ENCODE peak calls at places on chromosomes 3 and 15, in five cellular contexts. One of them, this sample, is unnamed.

GRCh38 chr3:188796122-188796631 is 375.6 kb upstream of the TPRG1 start:
- DNase-seq in A549: no peak
- DNase-seq in SK-N-SH: no peak
- DNase-seq in GM12878: no peak
- DNase-seq in HepG2: no peak
- DNase-seq in this sample: peak

GRCh38 chr3:29408676-29409075 is 127.8 kb downstream of the RBMS3 start:
- DNase-seq in A549: no peak
- DNase-seq in SK-N-SH: no peak
- DNase-seq in GM12878: no peak
- DNase-seq in HepG2: no peak
- DNase-seq in this sample: no peak

GRCh38 chr15:27087651-27088583 is 116.9 kb downstream of the GABRG3 start:
- DNase-seq in A549: no peak
- DNase-seq in SK-N-SH: no peak
- DNase-seq in GM12878: no peak
- DNase-seq in HepG2: no peak
- DNase-seq in this sample: no peak

GRCh38 chr3:141894524-141895176 is 18.2 kb downstream of the ATP1B3 start:
- DNase-seq in A549: peak
- DNase-seq in SK-N-SH: no peak
- DNase-seq in GM12878: no peak
- DNase-seq in HepG2: peak
- DNase-seq in this sample: peak

GRCh38 chr15:39462691-39463090 is 118.2 kb upstream of the THBS1 start:
- DNase-seq in A549: no peak
- DNase-seq in SK-N-SH: no peak
- DNase-seq in GM12878: no peak
- DNase-seq in HepG2: no peak
- DNase-seq in this sample: peak

GRCh38 chr3:17025594-17026139 is 140.9 kb downstream of the PLCL2 start:
- DNase-seq in A549: no peak
- DNase-seq in SK-N-SH: no peak
- DNase-seq in GM12878: no peak
- DNase-seq in HepG2: no peak
- DNase-seq in this sample: no peak

GRCh38 chr15:44536298-44536961 is 517 bp upstream of the EIF3J start:
- DNase-seq in A549: no peak
- DNase-seq in SK-N-SH: peak
- DNase-seq in GM12878: no peak
- DNase-seq in HepG2: peak
- DNase-seq in this sample: peak

GRCh38 chr3:64351713-64352595 is 126.7 kb upstream of the PRICKLE2 start:
- DNase-seq in A549: peak
- DNase-seq in SK-N-SH: no peak
- DNase-seq in GM12878: no peak
- DNase-seq in HepG2: no peak
- DNase-seq in this sample: peak

GRCh38 chr3:88957751-88958452 is 149.5 kb upstream of the EPHA3 start:
- DNase-seq in A549: no peak
- DNase-seq in SK-N-SH: no peak
- DNase-seq in GM12878: no peak
- DNase-seq in HepG2: no peak
- DNase-seq in this sample: peak

GRCh38 chr15:31489801-31490646 is 163.4 kb downstream of the KLF13 start:
- DNase-seq in A549: peak
- DNase-seq in SK-N-SH: peak
- DNase-seq in GM12878: no peak
- DNase-seq in HepG2: peak
- DNase-seq in this sample: peak

GRCh38 chr15:40845511-40846284 is 1.9 kb downstream of the SPINT1 start:
- DNase-seq in A549: no peak
- DNase-seq in SK-N-SH: no peak
- DNase-seq in GM12878: no peak
- DNase-seq in HepG2: peak
- DNase-seq in this sample: no peak

GRCh38 chr3:132593241-132593949 is 3.7 kb upstream of the ACKR4 start:
- DNase-seq in A549: no peak
- DNase-seq in SK-N-SH: no peak
- DNase-seq in GM12878: no peak
- DNase-seq in HepG2: no peak
- DNase-seq in this sample: peak

GRCh38 chr3:12886106-12886679 is 44.8 kb upstream of the RPL32 start:
- DNase-seq in A549: no peak
- DNase-seq in SK-N-SH: no peak
- DNase-seq in GM12878: no peak
- DNase-seq in HepG2: no peak
- DNase-seq in this sample: no peak

GRCh38 chr15:66195621-66196230 is 57.8 kb downstream of the MEGF11 start:
- DNase-seq in A549: no peak
- DNase-seq in SK-N-SH: no peak
- DNase-seq in GM12878: no peak
- DNase-seq in HepG2: no peak
- DNase-seq in this sample: no peak

GRCh38 chr15:41691471-41691870 is 31.3 kb downstream of the MGA start:
- DNase-seq in A549: no peak
- DNase-seq in SK-N-SH: no peak
- DNase-seq in GM12878: no peak
- DNase-seq in HepG2: no peak
- DNase-seq in this sample: no peak

GRCh38 chr3:33167716-33168339 is 50.8 kb downstream of the SUSD5 start:
- DNase-seq in A549: no peak
- DNase-seq in SK-N-SH: no peak
- DNase-seq in GM12878: no peak
- DNase-seq in HepG2: no peak
- DNase-seq in this sample: peak

GRCh38 chr15:89806217-89806564 is 8.5 kb downstream of the ANPEP start:
- DNase-seq in A549: no peak
- DNase-seq in SK-N-SH: no peak
- DNase-seq in GM12878: no peak
- DNase-seq in HepG2: no peak
- DNase-seq in this sample: no peak

GRCh38 chr15:89802986-89803820 is 11.4 kb downstream of the ANPEP start:
- DNase-seq in A549: no peak
- DNase-seq in SK-N-SH: peak
- DNase-seq in GM12878: no peak
- DNase-seq in HepG2: no peak
- DNase-seq in this sample: no peak

GRCh38 chr15:89805241-89806216 is 9.1 kb downstream of the ANPEP start:
- DNase-seq in A549: no peak
- DNase-seq in SK-N-SH: no peak
- DNase-seq in GM12878: no peak
- DNase-seq in HepG2: no peak
- DNase-seq in this sample: no peak

GRCh38 chr15:89802231-89802928 is 12.3 kb downstream of the ANPEP start:
- DNase-seq in A549: no peak
- DNase-seq in SK-N-SH: peak
- DNase-seq in GM12878: no peak
- DNase-seq in HepG2: no peak
- DNase-seq in this sample: no peak

DNA sequence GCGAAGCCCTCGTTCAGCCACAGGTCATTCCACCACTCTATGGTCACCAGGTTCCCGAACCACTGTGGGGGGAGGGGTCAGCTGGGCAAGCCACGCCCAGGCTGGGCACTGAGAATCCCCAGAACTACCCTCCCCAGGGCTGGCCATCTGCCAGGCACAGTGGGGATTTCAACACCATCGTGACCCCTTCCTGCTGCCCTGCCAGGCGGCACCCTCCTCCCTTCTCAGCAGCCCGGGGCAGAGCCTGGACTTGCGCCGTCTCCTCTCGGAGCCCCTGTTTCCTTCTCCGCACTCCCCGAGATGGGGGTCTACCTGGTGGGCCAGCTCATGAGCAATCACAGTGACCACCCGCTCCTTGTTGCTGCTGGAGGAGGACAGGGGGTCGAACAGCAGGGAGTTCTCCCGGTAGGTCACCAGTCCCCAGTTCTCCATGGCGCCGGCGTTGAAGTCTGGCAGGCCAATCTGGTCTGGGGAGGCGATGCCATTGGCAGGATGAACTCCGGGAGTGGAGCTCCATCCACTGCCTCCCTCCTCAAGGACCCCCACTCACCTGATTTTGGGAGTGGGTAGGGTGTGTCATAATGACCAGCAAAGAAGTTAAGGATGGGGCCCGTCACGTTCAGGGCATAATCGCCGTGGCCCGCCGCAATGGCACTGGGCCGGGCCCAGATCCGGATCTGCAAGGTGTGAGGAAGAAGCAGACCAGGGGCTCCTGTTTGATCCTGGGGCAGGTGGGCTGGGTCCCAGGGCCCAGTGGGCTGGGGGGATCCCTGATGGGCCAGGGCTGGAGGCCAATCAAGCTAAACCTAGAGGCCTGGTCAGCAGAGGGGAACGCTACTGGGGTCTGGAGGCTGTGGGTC is 10.5 kb downstream of the ANPEP start:
- DNase-seq in A549: no peak
- DNase-seq in SK-N-SH: no peak
- DNase-seq in GM12878: no peak
- DNase-seq in HepG2: no peak
- DNase-seq in this sample: no peak
- TF ChIP-seq SMC3 in A549: no peak
- TF ChIP-seq SMC3 in SK-N-SH: no peak
- TF ChIP-seq SMC3 in GM12878: no peak
- TF ChIP-seq SMC3 in HepG2: no peak
- TF ChIP-seq SMC3 in this sample: no peak

GRCh38 chr3:43632269-43632733 is 10.5 kb upstream of the ANO10 start:
- DNase-seq in A549: peak
- DNase-seq in SK-N-SH: no peak
- DNase-seq in GM12878: no peak
- DNase-seq in HepG2: no peak
- DNase-seq in this sample: peak
- TF ChIP-seq SMC3 in A549: no peak
- TF ChIP-seq SMC3 in SK-N-SH: no peak
- TF ChIP-seq SMC3 in GM12878: no peak
- TF ChIP-seq SMC3 in HepG2: no peak
- TF ChIP-seq SMC3 in this sample: no peak

GRCh38 chr3:14199641-14200040 is 21.0 kb downstream of the LSM3 start:
- DNase-seq in A549: no peak
- DNase-seq in SK-N-SH: no peak
- DNase-seq in GM12878: no peak
- DNase-seq in HepG2: no peak
- DNase-seq in this sample: no peak
- TF ChIP-seq SMC3 in A549: no peak
- TF ChIP-seq SMC3 in SK-N-SH: no peak
- TF ChIP-seq SMC3 in GM12878: no peak
- TF ChIP-seq SMC3 in HepG2: no peak
- TF ChIP-seq SMC3 in this sample: no peak

GRCh38 chr3:101673953-101674352 is 3.0 kb downstream of the ZBTB11 start:
- DNase-seq in A549: no peak
- DNase-seq in SK-N-SH: no peak
- DNase-seq in GM12878: no peak
- DNase-seq in HepG2: no peak
- DNase-seq in this sample: no peak

GRCh38 chr3:101676219-101676764 is 640 bp downstream of the ZBTB11 start:
- DNase-seq in A549: peak
- DNase-seq in SK-N-SH: peak
- DNase-seq in GM12878: peak
- DNase-seq in HepG2: peak
- DNase-seq in this sample: peak

GRCh38 chr3:101676765-101677435 is at the start of gene ZBTB11:
- DNase-seq in A549: peak
- DNase-seq in SK-N-SH: peak
- DNase-seq in GM12878: peak
- DNase-seq in HepG2: peak
- DNase-seq in this sample: peak

GRCh38 chr3:101674518-101674917 is 2.4 kb downstream of the ZBTB11 start:
- DNase-seq in A549: no peak
- DNase-seq in SK-N-SH: no peak
- DNase-seq in GM12878: no peak
- DNase-seq in HepG2: no peak
- DNase-seq in this sample: no peak

DNA sequence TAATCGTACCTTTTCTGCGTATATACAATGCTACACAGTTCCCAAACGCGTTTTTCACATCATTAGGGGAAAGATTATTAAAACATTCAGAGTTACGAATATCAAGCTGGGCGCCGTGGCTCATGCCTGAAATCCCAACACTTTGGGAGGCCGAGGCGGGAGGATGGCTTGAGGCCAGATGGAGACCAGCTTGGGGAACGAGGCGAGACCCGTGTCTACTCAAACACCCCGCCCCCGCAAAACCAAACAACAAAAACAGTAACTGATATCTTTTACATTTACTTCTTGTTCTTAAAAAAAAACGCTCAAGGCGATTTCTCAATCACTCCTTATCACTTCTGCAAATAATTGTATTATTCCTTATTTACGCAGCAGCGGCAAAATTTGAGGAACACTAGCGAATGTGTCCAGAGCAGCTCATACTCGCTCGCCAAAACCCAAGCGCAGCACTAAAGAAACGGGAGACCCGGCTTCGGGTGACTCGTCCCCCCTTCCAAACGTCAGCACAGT is 1.2 kb downstream of the ZBTB11 start:
- DNase-seq in A549: no peak
- DNase-seq in SK-N-SH: peak
- DNase-seq in GM12878: no peak
- DNase-seq in HepG2: no peak
- DNase-seq in this sample: no peak
- TF ChIP-seq SMC3 in A549: no peak
- TF ChIP-seq SMC3 in SK-N-SH: no peak
- TF ChIP-seq SMC3 in GM12878: no peak
- TF ChIP-seq SMC3 in HepG2: peak
- TF ChIP-seq SMC3 in this sample: no peak

DNA sequence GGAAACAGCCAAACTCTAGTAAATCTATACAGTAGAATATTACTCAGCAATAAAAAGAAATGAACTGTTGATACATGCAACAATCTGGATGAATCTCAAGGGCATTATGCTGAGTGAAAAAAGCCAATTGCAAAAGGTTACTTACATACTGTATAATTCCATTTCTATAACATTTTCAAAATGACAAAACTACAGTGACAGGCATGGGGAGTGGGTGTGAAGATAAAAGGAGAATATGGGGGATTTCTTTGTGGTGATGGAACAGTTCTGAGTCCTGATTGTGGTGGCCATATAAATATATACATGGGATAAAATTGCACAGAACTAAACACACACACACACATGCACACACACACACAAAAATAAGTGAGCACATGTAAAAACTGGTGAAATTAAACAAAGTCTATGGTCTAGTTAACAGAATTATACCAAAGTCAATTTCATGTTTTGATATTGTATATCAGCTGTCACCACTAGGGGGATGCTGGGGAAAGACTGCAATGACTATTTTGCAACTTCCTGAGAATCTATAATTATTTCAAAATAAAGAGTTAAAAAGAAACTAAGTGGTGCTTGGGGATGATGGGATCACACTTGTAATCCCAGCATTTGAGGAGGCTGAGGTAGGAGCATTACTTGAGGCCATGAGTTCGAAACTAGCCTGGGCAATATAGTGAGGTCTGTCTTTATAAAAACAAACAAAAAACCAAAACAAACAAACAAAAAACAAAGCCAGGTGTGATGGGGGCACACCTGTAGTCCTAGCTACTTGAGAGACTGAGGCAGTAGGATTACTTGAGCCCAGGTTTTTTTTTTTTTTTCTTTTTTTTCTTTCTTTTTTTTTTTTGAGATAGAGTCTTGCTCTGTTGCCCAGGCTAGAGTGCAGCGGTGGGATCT is 66.0 kb downstream of the SPTSSB start:
- DNase-seq in A549: peak
- DNase-seq in SK-N-SH: peak
- DNase-seq in GM12878: no peak
- DNase-seq in HepG2: no peak
- DNase-seq in this sample: peak
- TF ChIP-seq SMC3 in A549: peak
- TF ChIP-seq SMC3 in SK-N-SH: peak
- TF ChIP-seq SMC3 in GM12878: no peak
- TF ChIP-seq SMC3 in HepG2: peak
- TF ChIP-seq SMC3 in this sample: peak

This sample was measured in IMR-90.